ENCODE peak calls at places on chromosomes 4 and X, in ten cellular contexts. M, U, S, N, P, K, E, W, I and L are unnamed samples.
A peak's percentile ranks its signal among the peaks of the same experiment; 100 is the strongest.

GRCh38 chr4:825969-826330 is at the start of gene CPLX1:
- DNase-seq in M (no peak), U (no peak), S (no peak), N (peak; percentile 44), P (no peak), K (no peak), E (peak; percentile 62), W (no peak), I (no peak), L (no peak)

GRCh38 chr4:151659631-151660030 is 101.2 kb downstream of the GATB start:
- DNase-seq in M (no peak), U (no peak), S (no peak), N (no peak), P (no peak), K (no peak), E (no peak), W (no peak), I (no peak), L (no peak)

GRCh38 chrX:21800344-21800770 is 39.1 kb upstream of the MBTPS2 start:
- DNase-seq in M (no peak), U (peak; percentile 31), S (no peak), N (no peak), P (no peak), K (no peak), E (no peak), W (no peak), I (no peak), L (no peak)

GRCh38 chr4:162782096-162782777 is 384.5 kb downstream of the NAF1 start:
- DNase-seq in M (no peak), U (no peak), S (no peak), N (no peak), P (no peak), K (no peak), E (no peak), W (no peak), I (no peak), L (no peak)

GRCh38 chr4:113145519-113146291 is 96.3 kb downstream of the ANK2 start:
- DNase-seq in M (no peak), U (no peak), S (no peak), N (no peak), P (peak; percentile 73), K (no peak), E (peak; percentile 9), W (no peak), I (no peak), L (no peak)

GRCh38 chr4:166277406-166277805 is 404.4 kb downstream of the TLL1 start:
- DNase-seq in M (no peak), U (no peak), S (no peak), N (no peak), P (no peak), K (no peak), E (no peak), W (no peak), I (no peak), L (no peak)

GRCh38 chr4:139229534-139230039 is 50.4 kb downstream of the MGARP start:
- DNase-seq in M (no peak), U (peak; percentile 61), S (peak; percentile 29), N (no peak), P (no peak), K (no peak), E (no peak), W (no peak), I (no peak), L (no peak)

GRCh38 chr4:5399790-5400421 is 308.5 kb downstream of the EVC2 start:
- DNase-seq in M (peak; percentile 40), U (peak; percentile 32), S (peak; percentile 36), N (no peak), P (peak; percentile 55), K (no peak), E (peak; percentile 52), W (no peak), I (no peak), L (no peak)

GRCh38 chrX:111376897-111377601 is 34.9 kb downstream of the DCX start:
- DNase-seq in M (no peak), U (no peak), S (no peak), N (no peak), P (peak; percentile 48), K (no peak), E (no peak), W (no peak), I (no peak), L (no peak)

GRCh38 chr4:137300776-137301175 is 231.5 kb downstream of the PCDH18 start:
- DNase-seq in M (no peak), U (no peak), S (no peak), N (no peak), P (no peak), K (no peak), E (no peak), W (no peak), I (no peak), L (no peak)

GRCh38 chr4:38980903-38981676 is 51.1 kb downstream of the TMEM156 start:
- DNase-seq in M (no peak), U (peak; percentile 54), S (no peak), N (no peak), P (no peak), K (no peak), E (no peak), W (no peak), I (no peak), L (no peak)

GRCh38 chr4:121554377-121554776 is 142.4 kb downstream of the ANXA5 start:
- DNase-seq in M (no peak), U (no peak), S (no peak), N (no peak), P (no peak), K (no peak), E (no peak), W (no peak), I (no peak), L (no peak)

GRCh38 chrX:119573840-119574393 is 446 bp upstream of the UBE2A start:
- DNase-seq in M (no peak), U (peak; percentile 30), S (peak; percentile 44), N (no peak), P (peak; percentile 42), K (peak; percentile 58), E (peak; percentile 3), W (no peak), I (no peak), L (no peak)

GRCh38 chrX:130395341-130395740 is 6.4 kb upstream of the RBMX2 start:
- DNase-seq in M (no peak), U (no peak), S (no peak), N (no peak), P (no peak), K (no peak), E (no peak), W (no peak), I (no peak), L (peak; percentile 23)

DNA sequence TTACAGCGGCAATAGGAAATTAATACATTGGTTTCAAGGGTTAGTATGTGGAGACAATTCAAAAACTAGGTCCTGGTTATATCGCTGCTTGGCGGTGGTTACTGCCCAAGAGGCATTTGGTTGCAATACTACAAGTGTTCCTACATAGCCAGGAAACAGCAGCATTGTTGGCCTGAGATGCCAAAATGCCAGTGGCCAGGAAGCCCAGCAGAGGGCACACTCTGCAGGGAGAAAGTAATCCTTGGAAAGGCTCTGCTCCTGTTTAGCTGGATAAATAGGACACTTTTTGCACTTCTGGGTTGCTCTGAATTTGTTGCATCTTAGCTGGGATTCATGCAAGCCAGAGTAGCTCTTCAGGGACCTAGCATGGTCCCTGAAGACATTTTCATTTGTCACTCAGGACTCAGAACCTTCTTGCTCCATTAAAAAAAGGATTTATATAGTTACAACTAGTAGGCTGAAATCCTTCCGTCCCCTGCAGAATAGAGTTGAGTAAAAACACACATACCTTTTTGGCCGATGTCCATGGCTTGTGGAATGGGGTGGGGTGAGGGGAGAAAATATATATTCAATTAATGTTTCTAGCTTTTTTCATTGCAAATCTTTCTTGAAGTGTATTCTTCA is 8.1 kb upstream of the GPR119 start:
- DNase-seq in M (no peak), U (peak; percentile 18), S (peak; percentile 71), N (no peak), P (peak; percentile 57), K (peak; percentile 29), E (peak; percentile 50), W (no peak), I (no peak), L (peak; percentile 83)
- TF ChIP-seq CTCF in M (no peak), U (peak; percentile 46), S (peak; percentile 69), N (peak; percentile 52), P (peak; percentile 74), K (peak; percentile 56), E (no peak), W (peak; percentile 63), I (peak; percentile 43), L (peak; percentile 76)

GRCh38 chr4:109113511-109113910 is 188.9 kb downstream of the COL25A1 start:
- DNase-seq in M (no peak), U (no peak), S (no peak), N (no peak), P (no peak), K (no peak), E (no peak), W (no peak), I (no peak), L (no peak)

DNA sequence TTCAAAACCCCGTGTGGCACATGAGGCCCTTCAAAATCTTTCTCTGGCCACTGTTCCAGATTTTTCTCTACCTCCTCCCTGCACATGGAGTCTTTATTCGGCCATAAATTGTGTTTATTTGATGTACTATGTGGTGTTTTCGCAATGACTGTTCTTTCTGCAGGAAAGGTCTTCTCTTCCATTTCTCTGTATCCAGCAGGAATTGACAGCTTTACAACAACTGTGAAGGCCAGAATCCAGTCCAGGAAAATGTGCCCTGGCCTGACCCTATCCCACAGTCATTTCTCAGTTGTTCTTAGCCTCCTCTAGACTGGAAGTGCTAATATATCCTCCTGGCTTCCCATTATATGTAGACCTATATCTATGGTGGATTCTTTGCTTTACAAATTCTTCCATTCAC is 191.4 kb downstream of the COL25A1 start:
- DNase-seq in M (no peak), U (no peak), S (no peak), N (no peak), P (no peak), K (no peak), E (no peak), W (no peak), I (no peak), L (no peak)
- TF ChIP-seq CTCF in M (no peak), U (no peak), S (no peak), N (no peak), P (no peak), K (no peak), E (no peak), W (no peak), I (no peak), L (no peak)

GRCh38 chr4:173317003-173317402 is 17.2 kb downstream of the HMGB2 start:
- DNase-seq in M (no peak), U (no peak), S (no peak), N (no peak), P (peak; percentile 51), K (no peak), E (peak; percentile 33), W (no peak), I (no peak), L (no peak)
- TF ChIP-seq CTCF in M (no peak), U (peak; percentile 28), S (no peak), N (no peak), P (peak; percentile 67), K (no peak), E (no peak), W (no peak), I (no peak), L (no peak)

DNA sequence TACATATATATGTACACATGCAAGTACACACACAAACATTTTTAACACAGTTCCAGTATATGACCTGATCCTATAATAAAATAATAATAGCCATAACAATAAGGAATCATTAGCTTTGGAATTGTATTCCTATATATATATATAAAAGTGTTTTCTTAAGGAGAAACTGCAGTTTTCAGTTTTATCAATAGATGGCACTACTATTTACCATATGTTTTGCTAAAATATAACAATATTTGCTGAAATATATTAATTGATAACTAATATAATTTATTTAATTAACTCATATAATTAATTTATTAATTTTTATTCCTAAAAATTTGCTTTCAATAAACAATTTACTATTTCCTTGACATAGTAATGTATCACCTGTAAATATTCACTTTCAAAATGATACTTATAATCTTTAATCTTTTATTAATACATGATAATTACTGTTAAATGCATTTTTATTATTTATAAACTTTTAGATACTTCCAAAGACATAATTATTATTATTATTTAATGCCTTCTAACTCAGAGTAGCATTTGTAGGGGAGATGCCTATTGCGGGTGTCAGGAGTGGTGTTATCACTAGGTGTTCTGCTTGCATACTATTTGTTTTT is 599.5 kb downstream of the FSTL5 start:
- DNase-seq in M (no peak), U (no peak), S (no peak), N (no peak), P (no peak), K (no peak), E (no peak), W (no peak), I (no peak), L (no peak)
- TF ChIP-seq CTCF in M (peak; percentile 51), U (no peak), S (peak; percentile 18), N (peak; percentile 23), P (peak; percentile 64), K (no peak), E (peak; percentile 61), W (no peak), I (no peak), L (peak; percentile 64)